ENCODE peak calls at places on chromosome 5, in nine cellular contexts. W is astrocyte, H is SK-N-SH, Y is H9, K is IMR-90, R is HCT116, F is gastrocnemius medialis, B is ovary, C is mammary epithelial cell. P is an unnamed sample.

GRCh38 chr5:17180957-17181723 is 36.3 kb upstream of the BASP1 start:
- DNase-seq in R (no peak), Y (no peak), B (no peak), K (peak; percentile 100), F (no peak), W (peak; percentile 100), H (peak; percentile 19), C (peak; percentile 99), P (peak; percentile 73)

GRCh38 chr5:7250004-7250403 is 145.9 kb upstream of the ADCY2 start:
- DNase-seq in C (no peak), R (no peak), K (no peak), B (no peak), Y (no peak), W (no peak), F (no peak), H (no peak), P (no peak)

GRCh38 chr5:90529939-90530677 is 724 bp upstream of the LYSMD3 start:
- DNase-seq in Y (peak; percentile 73), K (peak; percentile 82), C (peak; percentile 74), W (peak; percentile 73), B (peak; percentile 71), H (peak; percentile 75), F (peak; percentile 41), R (peak; percentile 58), P (peak; percentile 92)

GRCh38 chr5:24823625-24824024 is 178.8 kb upstream of the CDH10 start:
- DNase-seq in F (no peak), Y (peak; percentile 30), R (no peak), C (peak; percentile 72), K (no peak), B (no peak), H (no peak), W (no peak), P (peak; percentile 55)

GRCh38 chr5:169126376-169127043 is 174.4 kb downstream of the SLIT3 start:
- DNase-seq in C (peak; percentile 4), F (no peak), R (no peak), K (no peak), Y (no peak), H (no peak), W (peak; percentile 46), B (no peak), P (no peak)

GRCh38 chr5:180129291-180130190 is 58.0 kb upstream of the RNF130 start:
- DNase-seq in W (no peak), F (no peak), H (peak; percentile 19), Y (no peak), B (no peak), R (no peak), K (no peak), C (no peak), P (no peak)

GRCh38 chr5:1449081-1449630 is 3.9 kb upstream of the SLC6A3 start:
- DNase-seq in R (no peak), W (no peak), C (no peak), B (no peak), H (no peak), Y (no peak), F (no peak), K (no peak), P (no peak)

GRCh38 chr5:150419630-150420270 is 7.0 kb upstream of the CD74 start:
- DNase-seq in Y (no peak), H (no peak), F (no peak), B (no peak), R (no peak), K (no peak), W (no peak), C (no peak), P (no peak)

GRCh38 chr5:138706655-138707480 is 46.4 kb upstream of the CTNNA1 start:
- DNase-seq in Y (peak; percentile 46), B (no peak), F (no peak), C (peak; percentile 57), H (no peak), W (peak; percentile 81), K (peak; percentile 89), R (no peak), P (peak; percentile 61)

GRCh38 chr5:177234761-177235315 is 68.7 kb downstream of the RAB24 start:
- DNase-seq in K (no peak), H (no peak), Y (no peak), C (no peak), R (no peak), F (no peak), B (no peak), W (peak; percentile 19), P (no peak)

GRCh38 chr5:6581559-6582426 is 51.1 kb downstream of the NSUN2 start:
- DNase-seq in C (no peak), W (peak; percentile 44), R (no peak), B (no peak), H (no peak), Y (no peak), F (no peak), K (no peak), P (no peak)

GRCh38 chr5:169801781-169802180 is 164.7 kb downstream of the DOCK2 start:
- DNase-seq in B (no peak), R (no peak), H (no peak), C (no peak), W (no peak), K (peak; percentile 39), Y (no peak), F (no peak), P (no peak)

GRCh38 chr5:33975846-33976245 is 8.6 kb downstream of the SLC45A2 start:
- DNase-seq in K (peak; percentile 35), C (no peak), W (peak; percentile 18), F (no peak), H (no peak), B (no peak), Y (no peak), R (no peak), P (no peak)

GRCh38 chr5:108386345-108387061 is 4.6 kb upstream of the FBXL17 start:
- DNase-seq in W (peak; percentile 14), C (no peak), B (no peak), H (no peak), F (no peak), K (peak; percentile 79), Y (no peak), R (no peak), P (no peak)

GRCh38 chr5:143115381-143115780 is 288.1 kb downstream of the NR3C1 start:
- DNase-seq in R (no peak), K (no peak), F (no peak), W (no peak), H (no peak), B (no peak), C (no peak), Y (no peak), P (no peak)

GRCh38 chr5:148864113-148864841 is 37.9 kb downstream of the ADRB2 start:
- DNase-seq in F (no peak), W (no peak), R (no peak), C (no peak), K (peak; percentile 62), B (no peak), H (no peak), Y (no peak), P (no peak)

GRCh38 chr5:159965031-159965837 is 43.7 kb upstream of the TTC1 start:
- DNase-seq in R (peak; percentile 33), B (peak; percentile 48), C (peak; percentile 29), F (peak; percentile 13), W (peak; percentile 46), H (peak; percentile 69), K (peak; percentile 57), Y (peak; percentile 80), P (peak; percentile 75)

GRCh38 chr5:8675182-8675581 is 806.2 kb downstream of the MTRR start:
- DNase-seq in B (no peak), K (no peak), R (no peak), Y (no peak), C (no peak), H (no peak), W (no peak), F (no peak), P (no peak)

GRCh38 chr5:93278876-93279275 is 302.1 kb downstream of the NR2F1-AS1 start:
- DNase-seq in R (no peak), Y (no peak), F (no peak), B (no peak), K (peak; percentile 53), C (no peak), H (no peak), W (no peak), P (no peak)

GRCh38 chr5:32499261-32499660 is 54.7 kb upstream of the ZFR start:
- DNase-seq in R (no peak), K (no peak), H (no peak), B (no peak), W (no peak), F (no peak), Y (no peak), C (no peak), P (no peak)

GRCh38 chr5:134227259-134227658 is 1.4 kb upstream of the PPP2CA start:
- DNase-seq in C (peak; percentile 36), W (no peak), K (peak; percentile 23), R (no peak), Y (peak; percentile 76), F (no peak), B (peak; percentile 26), H (peak; percentile 13), P (no peak)

DNA sequence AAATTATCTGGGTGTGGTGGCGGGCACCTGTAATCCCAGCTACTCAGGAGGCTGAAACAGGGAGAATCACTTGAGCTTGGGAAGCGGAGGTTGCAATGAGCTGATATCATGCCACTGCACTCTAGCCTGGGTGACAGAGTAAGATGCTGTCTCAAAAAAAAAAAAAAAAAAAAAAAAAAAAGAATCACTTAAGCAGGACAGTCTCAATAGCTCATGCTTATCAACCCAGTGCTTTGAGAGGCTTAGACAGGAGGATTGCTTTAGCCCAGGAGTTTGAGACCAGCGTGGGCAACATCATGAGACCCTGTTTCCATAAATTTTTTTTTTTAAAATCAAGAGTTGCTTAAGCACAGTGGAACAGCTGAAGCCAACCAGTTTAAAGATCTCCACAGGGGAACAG is 42.6 kb downstream of the LEAP2 start:
- DNase-seq in F (no peak), K (no peak), H (no peak), W (no peak), C (no peak), Y (no peak), R (no peak), B (no peak), P (no peak)
- H3K27ac ChIP-seq in F (no peak overlapping the region), K (no peak overlapping the region), H (no peak overlapping the region), W (no peak overlapping the region), C (no peak overlapping the region), Y (no peak overlapping the region), R (peak overlapping the region; percentile 28), B (no peak overlapping the region), P (no peak overlapping the region)

GRCh38 chr5:53478411-53479044 is 1.9 kb upstream of the FST start:
- DNase-seq in C (peak; percentile 59), K (peak; percentile 63), F (no peak), W (peak; percentile 32), R (peak; percentile 60), B (peak; percentile 15), H (peak; percentile 56), Y (peak; percentile 76), P (peak; percentile 64)
- TF ChIP-seq CTCF in C (peak; percentile 53), K (peak; percentile 64), F (peak; percentile 50), W (peak; percentile 30), R (peak; percentile 60), B (no peak), H (peak; percentile 67), Y (peak; percentile 74), P (peak; percentile 83)

GRCh38 chr5:172858511-172858989 is 24.5 kb downstream of the ERGIC1 start:
- DNase-seq in B (no peak), Y (no peak), K (no peak), F (no peak), H (no peak), R (no peak), C (no peak), W (no peak), P (no peak)
- H3K27ac ChIP-seq in B (peak overlapping the region; percentile 76), Y (no peak overlapping the region), K (peak overlapping the region; percentile 78), F (peak overlapping the region; percentile 98), H (peak overlapping the region; percentile 72), R (no peak overlapping the region), C (no peak overlapping the region), W (peak overlapping the region; percentile 85), P (peak overlapping the region; percentile 98)

GRCh38 chr5:96439477-96440184 is 6.6 kb upstream of the PCSK1 start:
- DNase-seq in F (no peak), R (no peak), C (no peak), W (no peak), Y (no peak), H (no peak), K (no peak), B (no peak), P (no peak)
- TF ChIP-seq CTCF in F (no peak), R (no peak), C (no peak), W (no peak), Y (no peak), H (no peak), K (peak; percentile 20), B (no peak), P (no peak)

P was measured in RWPE1.